ENCODE peak calls at places on chromosomes 16 and 17, in nine cellular contexts. U, F, D, L, Z, E, A, S and M are unnamed samples.

GRCh38 chr17:67365762-67366192 is 600 bp downstream of the PSMD12 start:
- DNase-seq in D (no peak), L (peak; percentile 84), A (no peak), U (no peak), S (no peak), E (peak; percentile 41), Z (no peak), F (no peak), M (no peak)

GRCh38 chr17:40090234-40091111 is 9.9 kb downstream of the NR1D1 start:
- DNase-seq in U (no peak), L (no peak), S (no peak), D (no peak), F (peak; percentile 71), E (no peak), A (peak; percentile 69), Z (no peak), M (no peak)

GRCh38 chr16:71673190-71673956 is 47.4 kb downstream of the MARVELD3 start:
- DNase-seq in A (no peak), S (no peak), E (no peak), Z (no peak), F (no peak), L (no peak), U (no peak), D (no peak), M (no peak)

GRCh38 chr16:3879258-3879886 is 1.1 kb downstream of the CREBBP start:
- DNase-seq in D (peak; percentile 18), Z (peak; percentile 54), E (peak; percentile 32), F (peak; percentile 28), S (no peak), A (no peak), U (peak; percentile 66), L (peak; percentile 54), M (no peak)

GRCh38 chr16:14510939-14511797 is 118.9 kb downstream of the PARN start:
- DNase-seq in L (peak; percentile 59), Z (no peak), D (no peak), A (no peak), U (no peak), E (no peak), S (no peak), F (no peak), M (no peak)

GRCh38 chr16:68037820-68038597 is 14.9 kb downstream of the DUS2 start:
- DNase-seq in E (peak; percentile 73), D (no peak), F (no peak), Z (no peak), A (peak; percentile 13), L (no peak), U (no peak), S (no peak), M (no peak)

GRCh38 chr16:88606146-88606757 is 32.1 kb upstream of the IL17C start:
- DNase-seq in Z (no peak), S (no peak), E (no peak), L (no peak), F (no peak), A (no peak), D (no peak), U (no peak), M (no peak)

GRCh38 chr16:84913315-84913714 is 93.5 kb downstream of the CRISPLD2 start:
- DNase-seq in F (no peak), A (no peak), D (no peak), S (no peak), U (no peak), L (no peak), Z (no peak), E (no peak), M (no peak)

GRCh38 chr17:7130626-7131467 is 16.2 kb upstream of the ASGR2 start:
- DNase-seq in L (no peak), U (no peak), Z (no peak), F (peak; percentile 15), A (no peak), D (no peak), E (peak; percentile 56), S (no peak), M (no peak)

GRCh38 chr16:86975445-86975844 is 341.7 kb downstream of the C16orf95 start:
- DNase-seq in D (no peak), A (peak; percentile 47), L (peak; percentile 69), Z (peak; percentile 56), E (peak; percentile 33), U (no peak), S (no peak), F (no peak), M (no peak)

GRCh38 chr17:73334771-73335513 is 23.1 kb upstream of the CDC42EP4 start:
- DNase-seq in E (no peak), U (no peak), L (no peak), D (no peak), F (no peak), A (no peak), S (no peak), Z (no peak), M (no peak)

GRCh38 chr17:4591529-4591928 is 7.2 kb downstream of the SMTNL2 start:
- DNase-seq in A (peak; percentile 55), D (no peak), U (no peak), S (no peak), L (peak; percentile 23), Z (no peak), F (no peak), E (no peak), M (no peak)

DNA sequence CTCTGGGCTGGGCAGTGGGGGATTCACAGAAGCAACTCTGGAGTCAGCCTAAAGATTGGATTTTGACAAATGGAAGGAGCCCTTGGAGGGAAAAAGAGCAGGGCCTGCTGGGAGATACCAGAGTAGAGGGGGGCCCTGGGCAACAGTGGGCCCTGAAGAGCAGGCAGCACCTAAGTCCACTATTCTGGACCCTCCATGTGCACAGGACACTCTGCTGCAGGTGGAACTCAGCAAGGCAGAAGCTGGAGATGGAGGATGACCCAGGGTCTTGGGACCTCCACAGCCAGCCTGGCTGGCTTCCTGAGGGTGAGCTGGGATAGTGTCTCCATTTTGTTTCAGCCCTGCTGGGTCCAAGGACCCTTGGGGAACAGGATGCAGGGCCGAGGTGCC is 63.0 kb upstream of the TEX2 start:
- DNase-seq in S (no peak), E (no peak), D (no peak), L (no peak), U (no peak), F (no peak), Z (no peak), A (no peak), M (no peak)
- H3K4me3 ChIP-seq in S (no peak overlapping the region), E (no peak overlapping the region), D (no peak overlapping the region), L (no peak overlapping the region), U (no peak overlapping the region), F (no peak overlapping the region), Z (no peak overlapping the region), A (no peak overlapping the region), M (no peak overlapping the region)

DNA sequence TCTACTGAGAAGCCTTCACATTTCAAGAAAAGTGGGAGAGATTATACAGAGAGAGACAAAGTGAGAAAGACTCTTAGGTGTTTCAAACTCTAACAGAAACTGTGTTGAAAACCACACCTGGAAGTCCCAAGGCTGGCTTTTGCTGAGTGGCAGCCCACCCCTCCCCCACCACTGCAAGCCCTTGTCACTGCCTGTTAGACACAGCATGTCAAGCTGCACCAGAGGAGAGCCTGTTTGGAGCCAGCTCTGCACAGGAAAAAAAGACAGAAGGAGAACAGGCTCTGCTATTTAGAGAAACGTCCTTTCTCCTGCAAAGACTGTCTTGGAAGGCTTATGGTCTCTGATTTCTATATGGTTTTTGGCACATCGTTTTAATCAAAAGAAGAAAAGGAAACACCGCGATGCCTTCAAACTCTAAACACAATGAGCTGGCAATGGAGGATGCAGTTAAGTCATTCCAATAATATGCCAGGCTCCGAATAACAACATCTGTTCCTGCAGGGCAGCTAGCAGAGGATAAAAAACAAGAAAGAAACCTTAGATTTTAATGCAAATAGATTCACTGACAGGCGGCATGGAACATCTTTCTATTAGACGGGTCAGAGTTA is 275.5 kb downstream of the MAP2K4 start:
- DNase-seq in A (no peak), S (no peak), D (peak; percentile 7), Z (peak; percentile 50), L (no peak), E (no peak), F (peak; percentile 9), U (no peak), M (no peak)
- H3K27ac ChIP-seq in A (no peak overlapping the region), S (no peak overlapping the region), D (no peak overlapping the region), Z (no peak overlapping the region), L (peak overlapping the region; percentile 36), E (no peak overlapping the region), F (no peak overlapping the region), U (no peak overlapping the region), M (no peak overlapping the region)

GRCh38 chr16:66937725-66938337 is 2.5 kb downstream of the CES2 start:
- DNase-seq in Z (no peak), F (no peak), E (no peak), U (no peak), A (no peak), L (no peak), D (no peak), S (no peak), M (no peak)
- H3K36me3 ChIP-seq in Z (no peaks in the 10 kb centered on the region), F (peaks cover 67% of the 10 kb centered on the region), E (peaks cover 21% of the 10 kb centered on the region), U (peaks cover 56% of the 10 kb centered on the region), A (no peaks in the 10 kb centered on the region), L (peaks cover 51% of the 10 kb centered on the region), D (no peaks in the 10 kb centered on the region), S (peaks cover 60% of the 10 kb centered on the region), M (peaks cover 40% of the 10 kb centered on the region)

GRCh38 chr16:58176608-58177346 is 21.1 kb downstream of the CSNK2A2 start:
- DNase-seq in S (no peak), E (no peak), L (no peak), U (no peak), F (no peak), D (no peak), A (no peak), Z (no peak), M (no peak)

DNA sequence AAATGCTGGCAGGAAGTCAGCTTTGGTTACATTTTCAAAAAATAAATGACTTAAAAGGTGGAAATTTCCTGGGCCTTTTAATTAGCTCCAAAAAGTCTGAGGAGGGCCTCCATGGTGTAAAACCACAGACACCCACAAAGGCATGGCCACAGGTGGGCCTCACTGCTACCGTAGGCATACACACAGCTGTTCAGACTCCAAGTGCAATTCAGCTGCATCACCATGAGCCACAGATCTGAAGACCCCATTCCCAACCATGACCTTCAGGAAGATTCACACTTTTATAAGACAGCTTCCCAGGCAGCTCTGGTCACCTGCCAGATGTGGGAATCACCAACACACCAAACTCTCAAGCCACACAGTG is 20.6 kb downstream of the CSNK2A2 start:
- DNase-seq in S (no peak), Z (no peak), U (no peak), L (no peak), E (no peak), A (no peak), D (no peak), F (no peak), M (no peak)
- H3K4me3 ChIP-seq in S (no peak overlapping the region), Z (no peak overlapping the region), U (no peak overlapping the region), L (no peak overlapping the region), E (no peak overlapping the region), A (no peak overlapping the region), D (no peak overlapping the region), F (no peak overlapping the region), M (no peak overlapping the region)

GRCh38 chr17:69339937-69340336 is 13.0 kb upstream of the ABCA5 start:
- DNase-seq in L (no peak), E (no peak), D (no peak), S (no peak), A (no peak), U (no peak), Z (no peak), F (no peak), M (no peak)
- H3K27ac ChIP-seq in L (no peak overlapping the region), E (no peak overlapping the region), D (no peak overlapping the region), S (no peak overlapping the region), A (no peak overlapping the region), U (no peak overlapping the region), Z (no peak overlapping the region), F (no peak overlapping the region), M (no peak overlapping the region)